ENCODE peak calls at places on chromosomes 2 and 18, in ten cellular contexts. K is breast epithelium, Y is prostate gland, P is sigmoid colon, D is fibroblast of pulmonary artery, V is PC-9, I is OCI-LY7, L is A673, Q is endothelial cell of umbilical vein, R is cardiac fibroblast. N is an unnamed sample.

GRCh38 chr2:236240228-236240990 is 23.8 kb downstream of the ASB18 start:
- DNase-seq in V (peak; percentile 93), Y (no peak), L (no peak), R (peak; percentile 2), P (no peak), K (no peak), Q (no peak), I (no peak), D (no peak), N (no peak)

GRCh38 chr18:11842562-11842961 is 8.7 kb upstream of the CHMP1B start:
- DNase-seq in Y (no peak), R (no peak), D (no peak), I (no peak), K (no peak), L (no peak), P (no peak), Q (no peak), V (no peak), N (no peak)

GRCh38 chr18:27428120-27428519 is 243.0 kb upstream of the CHST9 start:
- DNase-seq in D (no peak), P (no peak), Y (no peak), L (no peak), Q (no peak), V (no peak), K (no peak), R (no peak), I (no peak), N (no peak)

GRCh38 chr2:238684362-238685326 is 163.2 kb upstream of the TWIST2 start:
- DNase-seq in K (no peak), V (peak; percentile 94), L (peak; percentile 10), R (peak; percentile 100), Q (peak; percentile 16), P (peak; percentile 90), Y (no peak), D (peak; percentile 100), I (no peak), N (no peak)

GRCh38 chr2:159153463-159153862 is 133.0 kb downstream of the WDSUB1 start:
- DNase-seq in K (no peak), Q (no peak), P (no peak), L (no peak), I (no peak), V (peak; percentile 95), Y (no peak), D (no peak), R (no peak), N (no peak)

GRCh38 chr18:72762505-72763122 is 105.2 kb downstream of the NETO1 start:
- DNase-seq in L (peak; percentile 82), V (peak; percentile 63), D (peak; percentile 76), Q (peak; percentile 36), I (peak; percentile 30), Y (peak; percentile 21), R (peak; percentile 81), P (no peak), K (no peak), N (peak; percentile 62)

GRCh38 chr2:175931751-175932295 is 70.2 kb downstream of the LNPK start:
- DNase-seq in Q (no peak), D (peak; percentile 62), R (peak; percentile 72), V (no peak), I (no peak), Y (no peak), L (no peak), K (no peak), P (no peak), N (no peak)

GRCh38 chr2:30341500-30342267 is 105.4 kb upstream of the LCLAT1 start:
- DNase-seq in I (no peak), R (no peak), Q (no peak), D (no peak), K (no peak), Y (no peak), P (no peak), L (no peak), V (no peak), N (peak; percentile 39)

GRCh38 chr2:127155901-127156300 is 48.9 kb upstream of the BIN1 start:
- DNase-seq in V (no peak), R (peak; percentile 65), Y (no peak), I (no peak), D (peak; percentile 61), L (no peak), P (peak; percentile 89), K (no peak), Q (no peak), N (no peak)

DNA sequence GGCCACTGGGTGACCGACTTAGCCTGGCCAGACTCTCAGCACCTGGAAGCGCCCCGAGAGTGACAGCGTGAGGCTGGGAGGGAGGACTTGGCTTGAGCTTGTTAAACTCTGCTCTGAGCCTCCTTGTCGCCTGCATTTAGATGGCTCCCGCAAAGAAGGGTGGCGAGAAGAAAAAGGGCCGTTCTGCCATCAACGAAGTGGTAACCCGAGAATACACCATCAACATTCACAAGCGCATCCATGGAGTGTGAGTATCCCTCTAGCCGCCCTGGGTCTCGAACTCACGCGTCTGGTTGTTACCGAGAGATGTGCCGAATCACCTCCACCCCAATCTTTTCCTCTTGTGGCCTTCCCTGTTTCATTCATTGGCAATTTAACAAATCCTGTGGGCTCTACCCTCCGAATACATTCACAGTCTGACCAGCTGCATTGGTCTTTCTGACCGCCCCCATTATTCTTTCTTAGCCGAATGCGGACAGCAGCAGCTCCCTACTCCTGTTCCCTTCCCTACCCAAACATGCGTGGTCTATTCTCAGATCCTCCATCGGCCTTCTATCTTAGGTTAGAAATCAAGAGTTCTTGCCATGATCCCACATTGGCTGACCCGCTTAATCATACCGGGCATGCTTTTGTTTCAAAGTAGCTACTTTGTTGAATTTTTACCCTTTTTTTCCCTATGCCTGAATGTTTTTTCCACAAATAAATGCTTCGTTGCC is 631 bp downstream of the RPL31 start:
- DNase-seq in L (peak; percentile 35), I (peak; percentile 11), V (no peak), Q (peak; percentile 40), D (peak; percentile 10), R (peak; percentile 33), P (no peak), Y (no peak), K (no peak), N (peak; percentile 34)
- TF ChIP-seq CTCF in L (no peak), I (no peak), V (no peak), Q (no peak), D (no peak), R (no peak), P (no peak), Y (no peak), K (no peak), N (no peak)

GRCh38 chr2:164766217-164766616 is 75.4 kb downstream of the COBLL1 start:
- DNase-seq in Y (no peak), R (no peak), L (no peak), I (no peak), Q (no peak), V (no peak), P (no peak), K (no peak), D (no peak), N (no peak)

GRCh38 chr2:164763431-164763830 is 78.2 kb downstream of the COBLL1 start:
- DNase-seq in R (no peak), I (no peak), P (no peak), L (no peak), D (no peak), Q (no peak), V (no peak), Y (no peak), K (no peak), N (no peak)

GRCh38 chr2:164764996-164765395 is 76.6 kb downstream of the COBLL1 start:
- DNase-seq in V (no peak), D (no peak), P (no peak), I (no peak), K (no peak), L (no peak), Y (no peak), Q (no peak), R (peak; percentile 49), N (no peak)

GRCh38 chr2:164766931-164767330 is 74.7 kb downstream of the COBLL1 start:
- DNase-seq in Q (no peak), V (no peak), Y (no peak), D (no peak), L (no peak), K (no peak), I (no peak), P (no peak), R (no peak), N (no peak)

GRCh38 chr2:164764474-164764873 is 77.1 kb downstream of the COBLL1 start:
- DNase-seq in D (no peak), V (no peak), L (no peak), Y (no peak), R (no peak), P (no peak), K (no peak), I (no peak), Q (no peak), N (no peak)
- H3K4me3 ChIP-seq in D (no peak overlapping the region), V (no peak overlapping the region), L (no peak overlapping the region), Y (no peak overlapping the region), R (no peak overlapping the region), P (no peak overlapping the region), K (no peak overlapping the region), I (no peak overlapping the region), Q (no peak overlapping the region), N (no peak overlapping the region)

DNA sequence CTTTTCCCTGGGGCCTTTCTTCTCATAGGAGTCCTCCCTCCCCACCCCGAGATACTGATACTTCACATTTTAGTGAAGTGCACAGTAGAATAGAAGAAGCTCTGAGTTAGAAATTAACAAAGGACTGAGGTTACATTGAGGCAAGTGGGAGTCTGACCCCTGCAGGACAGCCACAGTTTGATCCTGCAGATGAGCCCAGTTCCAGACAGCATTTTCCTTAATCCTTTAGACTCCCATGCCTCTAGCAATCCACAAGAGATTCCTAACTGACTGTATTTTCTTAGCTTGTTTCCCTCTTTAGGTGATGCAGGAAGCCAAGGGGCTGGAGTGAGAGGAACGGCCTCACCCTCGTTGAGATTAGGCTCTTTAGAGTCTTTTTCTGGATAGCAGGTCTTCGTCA is 204.0 kb downstream of the CYRIA start:
- DNase-seq in I (no peak), R (no peak), P (no peak), K (no peak), L (no peak), Q (no peak), Y (no peak), D (no peak), V (no peak), N (no peak)
- TF ChIP-seq CTCF in I (no peak), R (no peak), P (no peak), K (no peak), L (no peak), Q (no peak), Y (no peak), D (no peak), V (no peak), N (no peak)

GRCh38 chr2:38394041-38394440 is 17.0 kb upstream of the ATL2 start:
- DNase-seq in L (no peak), Y (no peak), Q (no peak), V (no peak), I (no peak), K (no peak), P (no peak), R (no peak), D (no peak), N (no peak)

GRCh38 chr2:38400513-38400912 is 23.4 kb upstream of the ATL2 start:
- DNase-seq in L (no peak), Q (no peak), V (no peak), R (no peak), I (no peak), P (no peak), K (no peak), Y (no peak), D (no peak), N (no peak)

GRCh38 chr2:38398739-38399138 is 21.7 kb upstream of the ATL2 start:
- DNase-seq in R (no peak), L (no peak), P (no peak), I (no peak), K (no peak), Y (no peak), D (no peak), V (no peak), Q (no peak), N (no peak)

GRCh38 chr2:38390941-38391340 is 13.9 kb upstream of the ATL2 start:
- DNase-seq in I (no peak), Q (no peak), P (no peak), R (no peak), V (no peak), L (no peak), K (no peak), D (no peak), Y (no peak), N (no peak)

GRCh38 chr2:38394903-38395341 is 17.8 kb upstream of the ATL2 start:
- DNase-seq in V (peak; percentile 96), Y (peak; percentile 29), K (no peak), R (peak; percentile 23), L (peak; percentile 61), P (no peak), I (no peak), Q (no peak), D (no peak), N (peak; percentile 26)
- H3K4me3 ChIP-seq in V (no peak overlapping the region), Y (no peak overlapping the region), K (no peak overlapping the region), R (no peak overlapping the region), L (no peak overlapping the region), P (no peak overlapping the region), I (peak overlapping the region; percentile 19), Q (no peak overlapping the region), D (no peak overlapping the region), N (no peak overlapping the region)